ENCODE peak calls at places on chromosomes 12 and 14, in four cellular contexts. M is stomach, D is kidney, J is mammary epithelial cell. U is an unnamed sample.

GRCh38 chr14:38824691-38825090 is 278.3 kb downstream of the SEC23A start:
- DNase-seq in M (no peak), D (no peak), J (no peak), U (no peak)

GRCh38 chr12:48119078-48119833 is at the start of gene PFKM:
- DNase-seq in M (peak; percentile 79), D (peak; percentile 90), J (peak; percentile 84), U (peak; percentile 92)

GRCh38 chr12:1453801-1454200 is 140.6 kb downstream of the FBXL14 start:
- DNase-seq in M (no peak), D (no peak), J (no peak), U (no peak)

GRCh38 chr12:46470039-46470627 is 97.6 kb upstream of the SLC38A2 start:
- DNase-seq in M (no peak), D (no peak), J (no peak), U (no peak)

GRCh38 chr12:53505086-53505485 is 2.2 kb downstream of the NPFF start:
- DNase-seq in M (no peak), D (no peak), J (no peak), U (no peak)

GRCh38 chr12:47133981-47134380 is 54.2 kb upstream of the AMIGO2 start:
- DNase-seq in M (no peak), D (no peak), J (peak; percentile 25), U (no peak)

GRCh38 chr14:69648480-69649414 is 37.4 kb downstream of the SUSD6 start:
- DNase-seq in M (no peak), D (no peak), J (no peak), U (no peak)

GRCh38 chr12:90940872-90941499 is 14.0 kb downstream of the CCER1 start:
- DNase-seq in M (no peak), D (no peak), J (peak; percentile 32), U (no peak)

GRCh38 chr12:105547786-105548185 is 217.3 kb downstream of the C12orf75 start:
- DNase-seq in M (no peak), D (no peak), J (peak; percentile 13), U (no peak)

GRCh38 chr12:11016937-11017336 is 5.5 kb downstream of the TAS2R19 start:
- DNase-seq in M (no peak), D (no peak), J (no peak), U (peak; percentile 28)

GRCh38 chr14:94532462-94532861 is 23.2 kb upstream of the SERPINA12 start:
- DNase-seq in M (no peak), D (no peak), J (peak; percentile 50), U (no peak)

GRCh38 chr12:108833355-108833733 is 24.0 kb downstream of the SSH1 start:
- DNase-seq in M (no peak), D (no peak), J (peak; percentile 73), U (no peak)

GRCh38 chr12:115817399-115817798 is 460.1 kb downstream of the MED13L start:
- DNase-seq in M (no peak), D (no peak), J (no peak), U (no peak)

GRCh38 chr12:62629413-62629812 is 162.8 kb downstream of the MON2 start:
- DNase-seq in M (no peak), D (no peak), J (no peak), U (no peak)

GRCh38 chr14:52076334-52076733 is 7.5 kb upstream of the NID2 start:
- DNase-seq in M (no peak), D (peak; percentile 70), J (peak; percentile 47), U (no peak)

GRCh38 chr12:54723653-54724256 is 75.6 kb upstream of the DCD start:
- DNase-seq in M (no peak), D (no peak), J (no peak), U (no peak)

GRCh38 chr12:90801776-90802175 is 153.2 kb downstream of the CCER1 start:
- DNase-seq in M (no peak), D (no peak), J (peak; percentile 54), U (no peak)

GRCh38 chr12:78759387-78759786 is 105.2 kb upstream of the SYT1 start:
- DNase-seq in M (no peak), D (no peak), J (peak; percentile 35), U (no peak)

GRCh38 chr14:93040443-93040842 is 75.3 kb downstream of the ITPK1 start:
- DNase-seq in M (peak; percentile 59), D (no peak), J (no peak), U (no peak)

GRCh38 chr12:4034926-4035325 is 161.7 kb upstream of the PARP11 start:
- DNase-seq in M (no peak), D (no peak), J (no peak), U (no peak)

GRCh38 chr12:131355688-131356245 is 355.1 kb upstream of the SFSWAP start:
- DNase-seq in M (no peak), D (no peak), J (no peak), U (no peak)

GRCh38 chr12:52182898-52183543 is 8.8 kb downstream of the KRT80 start:
- DNase-seq in M (no peak), D (no peak), J (no peak), U (no peak)

GRCh38 chr12:28253175-28253641 is 63.0 kb downstream of the CCDC91 start:
- DNase-seq in M (no peak), D (no peak), J (peak; percentile 29), U (no peak)

GRCh38 chr14:69818760-69819191 is 21.7 kb upstream of the SLC10A1 start:
- DNase-seq in M (no peak), D (no peak), J (peak; percentile 62), U (peak; percentile 52)